ENCODE peak calls at places on chromosome 19, in four cellular contexts. B is WTC11, Q is HepG2, V is K562. F is an unnamed sample.

GRCh38 chr19:44725251-44725650 is 23.3 kb upstream of the BCL3 start:
- DNase-seq in B (no peak), Q (peak), V (no peak), F (no peak)

GRCh38 chr19:47155141-47155540 is 24.5 kb downstream of the SAE1 start:
- DNase-seq in B (no peak), Q (no peak), V (no peak), F (no peak)

GRCh38 chr19:48926909-48927308 is 6.6 kb upstream of the DHDH start:
- DNase-seq in B (no peak), Q (no peak), V (peak), F (no peak)

GRCh38 chr19:11446652-11447301 is 11.3 kb downstream of the PRKCSH start:
- DNase-seq in B (peak), Q (no peak), V (peak), F (peak)

GRCh38 chr19:19343762-19344161 is 23.1 kb downstream of the MAU2 start:
- DNase-seq in B (no peak), Q (no peak), V (no peak), F (no peak)

GRCh38 chr19:30313353-30313750 is 58.8 kb upstream of the ZNF536 start:
- DNase-seq in B (no peak), Q (no peak), V (no peak), F (no peak)

GRCh38 chr19:19405919-19406877 is 723 bp downstream of the GATAD2A start:
- DNase-seq in B (peak), Q (no peak), V (peak), F (peak)

GRCh38 chr19:36489920-36490415 is 607 bp upstream of the ZNF566 start:
- DNase-seq in B (peak), Q (peak), V (peak), F (peak)

GRCh38 chr19:18908917-18909619 is 10.1 kb downstream of the COPE start:
- DNase-seq in B (no peak), Q (no peak), V (no peak), F (no peak)

GRCh38 chr19:28633223-28634030 is 579.5 kb downstream of the UQCRFS1 start:
- DNase-seq in B (peak), Q (no peak), V (peak), F (peak)

GRCh38 chr19:15337202-15337601 is 4.9 kb upstream of the BRD4 start:
- DNase-seq in B (no peak), Q (no peak), V (no peak), F (no peak)

GRCh38 chr19:40592170-40592569 is 9.0 kb upstream of the LTBP4 start:
- DNase-seq in B (no peak), Q (peak), V (peak), F (no peak)

DNA sequence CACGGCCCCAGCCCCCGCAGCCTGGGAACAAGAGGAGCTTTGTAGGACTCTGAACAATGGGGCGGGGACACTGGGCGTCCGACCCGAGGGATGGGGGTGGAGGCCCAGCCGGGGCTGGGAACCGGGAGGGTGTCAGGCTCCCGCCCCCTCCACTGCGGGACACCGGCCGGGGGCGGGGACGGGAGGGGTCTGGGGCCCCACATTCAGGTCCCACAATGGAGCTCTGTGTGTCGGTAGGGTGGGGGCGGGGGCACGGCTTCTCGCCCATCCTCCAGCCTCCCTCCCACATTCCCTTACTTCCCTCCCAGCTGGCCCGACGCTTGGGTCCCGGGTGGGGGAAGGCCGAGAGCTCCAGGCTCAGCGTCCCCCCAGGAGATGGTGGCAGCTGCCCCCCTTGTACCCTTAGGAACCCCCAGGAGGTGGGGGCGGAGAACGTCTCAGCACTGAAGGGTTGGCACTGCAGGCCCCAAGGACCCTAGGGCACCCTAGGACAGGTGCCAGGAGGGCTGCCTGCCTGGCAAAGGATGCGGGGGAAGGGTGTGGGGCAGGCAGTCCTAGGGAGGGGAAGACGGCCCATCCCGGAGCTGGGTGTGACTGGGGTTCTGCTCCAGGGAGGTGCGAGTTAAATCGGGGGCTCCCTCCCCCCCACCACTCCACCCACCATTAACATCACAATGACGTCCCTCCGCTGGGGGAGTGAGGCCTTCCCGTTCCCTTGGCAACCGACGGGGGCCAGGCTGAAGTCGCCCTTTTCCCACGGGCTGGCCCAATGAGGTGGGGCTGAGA is 5.3 kb downstream of the TTYH1 start:
- DNase-seq in B (peak), Q (peak), V (peak), F (no peak)
- TF ChIP-seq ELF4 in B (no peak), Q (no peak), V (no peak), F (no peak)

DNA sequence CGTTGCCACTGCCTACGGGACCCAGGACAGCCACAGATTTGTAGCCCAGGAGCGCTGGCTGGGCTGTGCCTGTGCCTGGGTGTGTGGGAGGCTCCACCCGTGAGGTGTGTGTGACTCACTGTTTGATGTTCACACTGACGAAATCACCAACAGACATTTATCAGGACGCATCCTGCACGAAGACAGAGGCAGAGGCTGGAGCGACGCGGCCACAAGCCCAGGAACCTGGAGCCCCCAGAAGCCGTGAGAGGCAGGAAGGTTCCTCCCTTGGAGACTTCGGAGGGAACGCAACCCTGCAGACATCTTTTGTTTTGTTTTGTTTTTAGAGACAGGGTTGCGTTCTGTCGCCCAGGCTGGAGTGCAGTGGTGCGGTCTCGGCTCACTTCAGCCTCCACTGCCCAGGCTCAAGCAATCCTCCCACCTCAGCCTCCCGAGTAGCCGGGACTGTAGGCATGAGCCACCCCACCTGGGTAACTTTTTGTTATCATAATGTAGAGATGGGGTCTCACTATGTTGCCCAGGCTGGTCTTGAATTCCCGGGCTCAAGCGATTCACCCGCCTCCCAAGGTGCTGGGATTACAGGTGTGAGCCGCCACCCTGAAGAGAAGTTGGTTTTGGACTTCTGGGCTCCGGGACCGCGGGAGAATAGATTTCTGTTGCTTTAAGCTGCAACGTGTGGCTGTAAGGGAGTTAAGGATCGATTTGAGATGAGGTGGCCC is 25.0 kb upstream of the WDR18 start:
- DNase-seq in B (no peak), Q (peak), V (peak), F (no peak)
- TF ChIP-seq ELF4 in B (no peak), Q (no peak), V (peak), F (no peak)

GRCh38 chr19:6728346-6728745 is 7.9 kb upstream of the C3 start:
- DNase-seq in B (no peak), Q (no peak), V (no peak), F (no peak)
- TF ChIP-seq ELF4 in B (no peak), Q (no peak), V (no peak), F (no peak)

DNA sequence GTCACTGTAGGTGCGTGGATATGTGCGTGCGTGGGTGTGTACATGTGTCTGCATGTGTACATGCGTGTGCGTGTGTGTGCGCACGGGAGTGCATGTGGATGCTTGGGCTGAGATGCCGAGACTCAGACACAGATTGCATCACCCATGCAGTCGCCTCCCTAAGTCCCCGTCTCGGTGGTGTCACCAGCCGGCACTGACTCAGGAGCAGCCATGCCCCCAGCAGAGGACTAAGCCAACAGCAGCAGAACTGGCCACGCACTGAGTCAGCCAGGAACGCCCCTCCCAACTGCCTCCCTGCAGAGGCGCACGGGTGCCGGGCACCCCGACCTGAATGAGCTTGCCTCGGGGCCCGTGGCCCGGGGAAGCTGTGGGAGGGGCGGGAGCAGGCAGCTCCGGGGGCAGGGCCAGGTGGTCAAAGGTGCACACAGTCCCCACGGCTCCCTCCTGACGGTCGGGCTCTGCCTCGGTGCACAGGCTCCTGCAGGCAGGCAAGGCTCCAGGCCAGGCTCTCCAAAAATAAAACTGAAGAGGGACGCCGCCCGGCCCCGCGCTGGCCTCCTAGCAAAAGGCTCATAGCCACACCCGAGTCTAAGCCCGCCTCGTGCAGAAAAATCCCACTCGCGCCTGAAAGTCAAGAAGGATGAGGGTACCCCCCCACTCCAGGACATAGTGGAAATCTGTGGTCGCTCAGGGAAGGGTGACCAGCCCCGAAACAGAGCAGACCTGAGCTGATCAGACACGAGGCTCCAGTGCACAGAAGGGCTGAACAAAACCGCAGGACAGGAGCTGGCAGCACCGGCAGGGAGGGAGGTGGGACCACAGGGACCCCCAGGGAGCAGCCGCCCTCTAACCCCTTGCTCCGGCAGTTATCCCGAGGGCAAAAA is 49.2 kb downstream of the GADD45B start:
- DNase-seq in B (no peak), Q (peak), V (no peak), F (no peak)
- TF ChIP-seq ELF4 in B (no peak), Q (no peak), V (no peak), F (no peak)

F was measured in HEK293T.